ENCODE peak calls at places on chromosomes 6 and 20, in nine cellular contexts. M, R, I, O, G, Q, U, K and P are unnamed samples.

GRCh38 chr6:38973178-38974057 is 75.2 kb upstream of the GLP1R start:
- DNase-seq in M (peak), R (no peak), I (peak), O (peak), G (peak), Q (peak), U (peak), K (peak), P (peak)

GRCh38 chr6:20708367-20709124 is 174.3 kb downstream of the CDKAL1 start:
- DNase-seq in M (no peak), R (no peak), I (no peak), O (peak), G (no peak), Q (no peak), U (peak), K (peak), P (no peak)

GRCh38 chr20:7629880-7630279 is 310.4 kb downstream of the HAO1 start:
- DNase-seq in M (peak), R (no peak), I (no peak), O (no peak), G (no peak), Q (no peak), U (no peak), K (peak), P (no peak)

GRCh38 chr6:1636971-1637871 is 27.5 kb downstream of the FOXC1 start:
- DNase-seq in M (no peak), R (no peak), I (no peak), O (no peak), G (no peak), Q (no peak), U (no peak), K (peak), P (no peak)

GRCh38 chr6:40210628-40211056 is 276.4 kb upstream of the MOCS1 start:
- DNase-seq in M (no peak), R (no peak), I (no peak), O (no peak), G (no peak), Q (no peak), U (no peak), K (no peak), P (no peak)

GRCh38 chr6:52577778-52578473 is 1.1 kb upstream of the TRAM2 start:
- DNase-seq in M (no peak), R (no peak), I (no peak), O (no peak), G (no peak), Q (no peak), U (no peak), K (no peak), P (peak)

GRCh38 chr6:106324726-106325335 is 729 bp downstream of the ATG5 start:
- DNase-seq in M (no peak), R (no peak), I (no peak), O (no peak), G (peak), Q (no peak), U (peak), K (peak), P (peak)

GRCh38 chr6:113909224-113909856 is 52.2 kb downstream of the MARCKS start:
- DNase-seq in M (peak), R (no peak), I (peak), O (no peak), G (peak), Q (no peak), U (peak), K (peak), P (peak)